ENCODE peak calls at places on chromosomes 3 and 15, in nine cellular contexts. X is ACHN; L is NCI-H1694 treated with DMSO at 0.1 percent for 48 hours; D is activated CD8-positive, alpha-beta memory T cell treated with anti-CD3 and anti-CD28 coated beads for 48 hours; V is ascending aorta; G is M059J; Z is HEK293T; J is COR-L47; M is HS-27A. O is an unnamed sample.

GRCh38 chr15:28881600-28881999 is 4.2 kb upstream of the APBA2 start:
- DNase-seq in L (no peak), M (no peak), G (no peak), V (no peak), J (no peak), Z (no peak), D (no peak), X (no peak), O (no peak)

GRCh38 chr3:1087066-1087555 is 5.7 kb upstream of the CNTN6 start:
- DNase-seq in J (no peak), X (peak), G (peak), Z (no peak), D (no peak), V (no peak), M (no peak), L (no peak), O (no peak)

GRCh38 chr15:85755942-85756341 is 38.8 kb downstream of the KLHL25 start:
- DNase-seq in X (no peak), D (no peak), J (no peak), Z (no peak), M (no peak), L (no peak), G (no peak), V (no peak), O (no peak)

GRCh38 chr3:122427857-122428471 is 12.1 kb upstream of the WDR5B start:
- DNase-seq in D (no peak), L (no peak), M (no peak), G (no peak), J (no peak), V (no peak), Z (no peak), X (no peak), O (no peak)

GRCh38 chr15:91942676-91943417 is 89.3 kb downstream of the SLCO3A1 start:
- DNase-seq in L (peak), X (peak), M (no peak), G (peak), D (no peak), J (peak), Z (no peak), V (peak), O (peak)

GRCh38 chr15:90814193-90814811 is 54.1 kb upstream of the FURIN start:
- DNase-seq in L (no peak), V (no peak), J (peak), G (no peak), X (no peak), M (no peak), Z (no peak), D (no peak), O (no peak)

GRCh38 chr15:78034495-78035191 is 42.9 kb downstream of the TBC1D2B start:
- DNase-seq in M (no peak), D (peak), V (no peak), J (no peak), L (no peak), G (no peak), X (no peak), Z (no peak), O (peak)

GRCh38 chr3:12967751-12968209 is 105.4 kb downstream of the IQSEC1 start:
- DNase-seq in X (peak), G (no peak), M (no peak), D (peak), J (no peak), L (no peak), V (peak), Z (peak), O (peak)

GRCh38 chr3:40166997-40167396 is 142.5 kb upstream of the EIF1B start:
- DNase-seq in V (no peak), D (no peak), L (no peak), J (no peak), Z (no peak), M (no peak), X (no peak), G (no peak), O (no peak)

GRCh38 chr3:14063152-14063551 is 61.5 kb downstream of the CHCHD4 start:
- DNase-seq in J (no peak), Z (no peak), M (no peak), X (no peak), D (no peak), V (no peak), G (no peak), L (no peak), O (no peak)

GRCh38 chr3:126959921-126960603 is 22.9 kb upstream of the PLXNA1 start:
- DNase-seq in J (peak), D (no peak), V (no peak), X (no peak), M (no peak), Z (no peak), G (peak), L (peak), O (no peak)

GRCh38 chr3:150371741-150372254 is 36.3 kb upstream of the TSC22D2 start:
- DNase-seq in M (peak), J (no peak), Z (peak), G (peak), D (no peak), V (no peak), L (no peak), X (peak), O (peak)

GRCh38 chr3:71916747-71917369 is 131.9 kb upstream of the PROK2 start:
- DNase-seq in L (no peak), D (no peak), M (no peak), V (no peak), X (no peak), G (no peak), J (no peak), Z (no peak), O (no peak)

GRCh38 chr3:149393355-149394165 is 16.1 kb upstream of the TM4SF1 start:
- DNase-seq in J (peak), D (no peak), G (peak), V (no peak), Z (peak), M (no peak), L (peak), X (peak), O (peak)

GRCh38 chr3:12643010-12643380 is 20.9 kb downstream of the RAF1 start:
- DNase-seq in G (no peak), D (no peak), V (no peak), M (no peak), L (no peak), X (no peak), J (no peak), Z (no peak), O (no peak)

GRCh38 chr3:10599444-10599843 is 94.1 kb upstream of the ATP2B2 start:
- DNase-seq in X (no peak), M (no peak), J (no peak), Z (no peak), G (no peak), L (no peak), V (no peak), D (no peak), O (no peak)

GRCh38 chr3:191070201-191070600 is 128.8 kb upstream of the OSTN start:
- DNase-seq in Z (no peak), L (no peak), V (no peak), J (no peak), X (peak), M (no peak), G (peak), D (no peak), O (no peak)

GRCh38 chr3:151751161-151751560 is 17.4 kb downstream of the AADACL2 start:
- DNase-seq in D (no peak), X (no peak), L (no peak), Z (no peak), V (no peak), J (no peak), G (no peak), M (no peak), O (no peak)

GRCh38 chr3:17384567-17385296 is 357.7 kb downstream of the TBC1D5 start:
- DNase-seq in Z (no peak), D (no peak), M (no peak), X (peak), V (no peak), J (no peak), G (no peak), L (no peak), O (no peak)

GRCh38 chr15:44782516-44782915 is 46.2 kb downstream of the TRIM69 start:
- DNase-seq in D (no peak), M (no peak), V (no peak), L (peak), X (no peak), G (peak), J (no peak), Z (no peak), O (no peak)

GRCh38 chr15:53193149-53193548 is 403.0 kb upstream of the ONECUT1 start:
- DNase-seq in X (peak), M (no peak), D (no peak), Z (peak), L (no peak), V (no peak), J (no peak), G (peak), O (no peak)

GRCh38 chr3:194661946-194662345 is 10.0 kb downstream of the LSG1 start:
- DNase-seq in D (no peak), M (no peak), Z (no peak), G (no peak), L (no peak), J (no peak), V (no peak), X (no peak), O (no peak)

GRCh38 chr15:77327844-77328529 is 91.9 kb downstream of the PEAK1 start:
- DNase-seq in G (no peak), D (no peak), V (no peak), M (no peak), X (no peak), Z (no peak), J (no peak), L (no peak), O (no peak)

GRCh38 chr15:70067011-70067410 is 30.7 kb downstream of the TLE3 start:
- DNase-seq in X (no peak), D (no peak), J (no peak), Z (no peak), G (no peak), V (no peak), L (no peak), M (no peak), O (no peak)